ENCODE peak calls at places on chromosomes 11 and 22, in five cellular contexts. B is H9, R is left ventricle myocardium inferior, L is skeletal muscle cell, Y is epithelial cell of esophagus. S is an unnamed sample.

GRCh38 chr11:2433106-2433925 is 11.0 kb downstream of the TRPM5 start:
- DNase-seq in Y (no peak), L (no peak), R (peak), B (no peak), S (no peak)

GRCh38 chr11:111977141-111978027 is 40.2 kb downstream of the DIXDC1 start:
- DNase-seq in B (peak), L (no peak), R (peak), Y (peak), S (peak)

GRCh38 chr22:44659140-44659539 is 42.9 kb upstream of the PRR5 start:
- DNase-seq in L (no peak), B (peak), Y (no peak), R (no peak), S (no peak)

GRCh38 chr11:20068691-20069090 is 91.6 kb downstream of the DBX1 start:
- DNase-seq in B (no peak), L (no peak), R (no peak), Y (no peak), S (no peak)

GRCh38 chr11:42138454-42138853 is 679.0 kb upstream of the LRRC4C start:
- DNase-seq in R (no peak), L (no peak), Y (no peak), B (no peak), S (no peak)

GRCh38 chr11:70505761-70506657 is 107.7 kb downstream of the CTTN start:
- DNase-seq in Y (no peak), R (peak), B (no peak), L (no peak), S (no peak)

GRCh38 chr11:1295591-1295990 is 13.8 kb downstream of the TOLLIP start:
- DNase-seq in L (no peak), R (no peak), B (no peak), Y (no peak), S (no peak)

GRCh38 chr11:47518212-47518959 is 34.5 kb downstream of the CELF1 start:
- DNase-seq in R (no peak), Y (no peak), L (no peak), B (no peak), S (no peak)

GRCh38 chr11:10326080-10326964 is 21.4 kb downstream of the ADM start:
- DNase-seq in R (peak), L (no peak), B (no peak), Y (no peak), S (no peak)

S was measured in stimulated activated effector memory CD8-positive, alpha-beta T cell treated with anti-CD3 and anti-CD28 coated beads, Interleukin-12 subunit alpha, Interleukin-12 subunit beta, amount 100 ng/mL, for 72 hours.